ENCODE peak calls at places on chromosome 1, in seven cellular contexts. T is A549, W is IMR-90, F is GM12878, V is HepG2, K is K562, N is H1. P is an unnamed sample.

GRCh38 chr1:151146072-151146415 is 387 bp downstream of the SEMA6C start:
- DNase-seq in T (no peak), K (no peak), F (no peak), V (no peak), N (no peak), W (no peak), P (no peak)

GRCh38 chr1:224615861-224616760 is at the start of gene CNIH3:
- DNase-seq in W (peak; percentile 55), V (no peak), N (peak; percentile 89), F (no peak), K (no peak), T (peak; percentile 43), P (no peak)

GRCh38 chr1:213041443-213041842 is 9.6 kb upstream of the RPS6KC1 start:
- DNase-seq in K (no peak), V (no peak), T (no peak), W (peak; percentile 77), N (no peak), F (no peak), P (no peak)

GRCh38 chr1:7198664-7199063 is 413.4 kb downstream of the CAMTA1 start:
- DNase-seq in N (no peak), F (no peak), W (no peak), T (no peak), V (no peak), K (no peak), P (no peak)

GRCh38 chr1:185483647-185484450 is 166.8 kb upstream of the IVNS1ABP start:
- DNase-seq in F (no peak), K (no peak), N (no peak), W (peak; percentile 89), T (peak; percentile 38), V (no peak), P (no peak)

GRCh38 chr1:110563089-110563488 is 43.1 kb downstream of the KCNA2 start:
- DNase-seq in T (no peak), F (no peak), N (no peak), V (no peak), K (no peak), W (no peak), P (no peak)

GRCh38 chr1:151849871-151850270 is 3.6 kb downstream of the THEM5 start:
- DNase-seq in F (no peak), W (no peak), N (no peak), T (no peak), K (no peak), V (no peak), P (no peak)

GRCh38 chr1:234967121-234967520 is 161.5 kb downstream of the TOMM20 start:
- DNase-seq in T (no peak), V (no peak), W (no peak), K (no peak), F (no peak), N (no peak), P (no peak)

GRCh38 chr1:183589384-183589783 is 875 bp downstream of the NCF2 start:
- DNase-seq in V (no peak), K (no peak), W (no peak), N (no peak), T (no peak), F (no peak), P (no peak)

GRCh38 chr1:232382671-232383070 is 247.3 kb downstream of the SIPA1L2 start:
- DNase-seq in V (no peak), F (no peak), N (no peak), W (no peak), K (no peak), T (no peak), P (no peak)

GRCh38 chr1:204431310-204432184 is 19.9 kb upstream of the PPP1R15B start:
- DNase-seq in W (peak; percentile 82), T (peak; percentile 79), F (no peak), K (peak; percentile 89), N (peak; percentile 96), V (peak; percentile 52), P (no peak)

GRCh38 chr1:27527857-27528700 is 38.1 kb upstream of the WASF2 start:
- DNase-seq in K (peak; percentile 55), F (no peak), N (peak; percentile 82), W (no peak), T (no peak), V (no peak), P (no peak)

GRCh38 chr1:71587961-71588360 is 507.1 kb upstream of the ZRANB2 start:
- DNase-seq in N (no peak), T (no peak), F (no peak), W (peak; percentile 47), V (no peak), K (no peak), P (no peak)

GRCh38 chr1:68378296-68379084 is 71.3 kb downstream of the RPE65 start:
- DNase-seq in N (no peak), T (no peak), K (no peak), W (peak; percentile 71), F (no peak), V (no peak), P (peak; percentile 77)

GRCh38 chr1:69278923-69279322 is 288.8 kb upstream of the LRRC7 start:
- DNase-seq in V (no peak), N (no peak), W (no peak), T (no peak), F (no peak), K (no peak), P (no peak)

GRCh38 chr1:180309338-180309737 is 79.3 kb downstream of the LHX4 start:
- DNase-seq in V (peak; percentile 54), T (peak; percentile 48), N (no peak), W (peak; percentile 74), F (no peak), K (no peak), P (no peak)

GRCh38 chr1:205438213-205439158 is 16.6 kb upstream of the LEMD1 start:
- DNase-seq in K (peak; percentile 85), V (peak; percentile 58), F (no peak), T (peak; percentile 83), N (peak; percentile 70), W (peak; percentile 65), P (peak; percentile 45)

GRCh38 chr1:234597894-234598293 is 12.1 kb downstream of the IRF2BP2 start:
- DNase-seq in V (peak; percentile 62), K (peak; percentile 61), N (no peak), T (peak; percentile 60), F (no peak), W (peak; percentile 66), P (no peak)

GRCh38 chr1:23528245-23528978 is 2.6 kb downstream of the E2F2 start:
- DNase-seq in T (peak; percentile 84), K (peak; percentile 84), F (peak; percentile 76), V (peak; percentile 85), W (peak; percentile 46), N (no peak), P (peak; percentile 90)

GRCh38 chr1:38559180-38559874 is 300.2 kb downstream of the RRAGC start:
- DNase-seq in F (peak; percentile 84), K (no peak), V (no peak), W (no peak), T (no peak), N (no peak), P (no peak)

GRCh38 chr1:9891207-9891606 is 18.9 kb downstream of the CTNNBIP1 start:
- DNase-seq in F (no peak), T (no peak), K (no peak), N (no peak), W (peak; percentile 26), V (no peak), P (no peak)

GRCh38 chr1:244022301-244022700 is 28.8 kb upstream of the ZBTB18 start:
- DNase-seq in F (no peak), W (peak; percentile 27), V (no peak), K (no peak), T (no peak), N (no peak), P (no peak)

GRCh38 chr1:43439781-43440180 is 13.9 kb downstream of the HYI start:
- DNase-seq in V (no peak), W (no peak), N (no peak), T (no peak), F (no peak), K (no peak), P (no peak)

GRCh38 chr1:23452011-23452411 is 27.5 kb upstream of the TCEA3 start:
- DNase-seq in F (no peak), V (no peak), T (no peak), W (peak; percentile 33), N (no peak), K (no peak), P (peak; percentile 24)

GRCh38 chr1:101485712-101486111 is 248.9 kb downstream of the S1PR1 start:
- DNase-seq in W (no peak), V (no peak), T (no peak), N (no peak), K (no peak), F (no peak), P (no peak)

DNA sequence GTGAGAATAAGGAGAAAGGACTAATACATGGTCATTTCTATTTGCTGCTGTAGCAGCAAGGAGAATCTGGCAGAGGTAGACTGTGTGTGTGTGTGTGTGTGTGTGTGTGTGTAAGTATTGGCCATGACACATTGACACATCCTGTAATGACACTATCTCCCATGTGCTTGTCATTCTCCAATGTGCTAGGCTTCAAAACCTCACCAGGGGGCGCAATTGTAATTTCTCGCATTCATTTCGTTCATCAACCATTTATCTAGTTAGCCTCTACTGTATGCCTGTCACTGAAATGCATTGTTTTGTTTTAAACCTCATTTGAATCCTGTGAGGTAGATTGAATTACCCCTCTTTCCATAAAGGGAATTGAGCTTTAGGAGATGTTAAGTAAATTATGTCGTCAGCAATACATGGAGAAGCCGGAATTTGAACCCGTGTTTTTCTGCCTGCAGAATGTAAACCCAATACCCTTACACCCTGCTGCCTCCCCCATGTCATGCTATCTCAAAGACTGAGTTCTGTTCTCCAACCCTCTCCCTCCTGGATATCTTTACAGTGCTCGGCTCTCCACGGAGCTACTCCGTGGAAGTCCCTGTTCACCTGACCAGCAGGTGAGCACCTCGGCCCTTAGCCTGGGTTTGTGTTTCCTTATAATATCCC is 100.8 kb downstream of the UCK2 start:
- DNase-seq in T (peak; percentile 63), K (peak; percentile 78), W (peak; percentile 56), V (peak; percentile 43), N (peak; percentile 70), F (no peak), P (peak; percentile 39)
- TF ChIP-seq CEBPB in T (no peak), K (no peak), W (no peak), V (no peak), N (no peak), F (no peak), P (no peak)

DNA sequence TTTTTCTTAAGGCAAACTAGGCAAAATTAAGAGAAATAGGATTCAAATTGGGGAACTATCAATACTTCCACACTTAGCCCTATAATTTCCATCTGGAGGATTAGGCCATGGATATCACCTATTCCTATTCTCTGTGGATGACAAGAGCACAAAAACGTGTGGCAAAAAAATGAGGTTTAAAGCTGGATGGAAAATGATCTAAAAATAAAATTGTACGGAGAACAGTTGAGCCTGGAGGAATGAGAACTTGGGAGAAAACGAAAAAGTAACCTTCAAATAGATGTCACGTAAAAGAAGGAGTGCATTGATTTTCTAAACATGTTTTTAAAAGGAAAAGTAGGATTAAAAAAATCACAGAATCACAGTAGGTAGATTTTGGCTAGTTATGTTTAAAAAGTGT is 55.7 kb downstream of the RGS4 start:
- DNase-seq in T (no peak), F (no peak), N (no peak), K (no peak), W (no peak), V (no peak), P (no peak)
- H3K27ac ChIP-seq in T (no peak overlapping the region), F (no peak overlapping the region), N (no peak overlapping the region), K (no peak overlapping the region), W (no peak overlapping the region), V (no peak overlapping the region), P (no peak overlapping the region)

GRCh38 chr1:34970829-34971228 is 14.3 kb downstream of the TMEM35B start:
- DNase-seq in V (peak; percentile 66), N (no peak), K (no peak), T (no peak), F (no peak), W (no peak), P (no peak)
- TF ChIP-seq CEBPB in V (no peak), N (no peak), K (no peak), T (no peak), F (no peak), W (no peak), P (no peak)

GRCh38 chr1:222930097-222930496 is 115.3 kb downstream of the DISP1 start:
- DNase-seq in F (no peak), V (no peak), T (no peak), K (no peak), W (no peak), N (no peak), P (no peak)
- H3K27ac ChIP-seq in F (no peak overlapping the region), V (no peak overlapping the region), T (no peak overlapping the region), K (no peak overlapping the region), W (no peak overlapping the region), N (no peak overlapping the region), P (no peak overlapping the region)

P was measured in HCT116.